ENCODE peak calls at places on chromosomes 1 and 21, in ten cellular contexts. S is A549; G is activated naive CD4-positive, alpha-beta T cell; J is AG09309; W is non-pigmented ciliary epithelial cell; H is GDM1; V is psoas muscle; D is stimulated activated CD4-positive, alpha-beta T cell treated with anti-CD3 and anti-CD28 coated beads, Interleukin-1b, Interleukin-23, amount 100 ng/mL, for 48 hours; I is lung; F is HS-5. B is an unnamed sample.

GRCh38 chr21:39033878-39034589 is 149.2 kb downstream of the PSMG1 start:
- DNase-seq in G (no peak), I (peak), W (no peak), D (no peak), H (no peak), V (no peak), S (no peak), F (no peak), J (no peak), B (no peak)

GRCh38 chr1:21524686-21525339 is 15.6 kb downstream of the ALPL start:
- DNase-seq in I (peak), F (no peak), J (no peak), V (no peak), H (no peak), S (no peak), W (no peak), D (no peak), G (no peak), B (no peak)

GRCh38 chr1:30562559-30562958 is 160.8 kb downstream of the MATN1 start:
- DNase-seq in S (no peak), H (no peak), D (no peak), G (no peak), V (no peak), W (no peak), F (no peak), I (no peak), J (no peak), B (no peak)

GRCh38 chr1:31943546-31944184 is 5.5 kb upstream of the PTP4A2 start:
- DNase-seq in D (no peak), J (no peak), G (no peak), S (no peak), F (no peak), W (no peak), H (peak), I (no peak), V (no peak), B (no peak)

GRCh38 chr1:25703671-25704637 is 87.4 kb downstream of the MAN1C1 start:
- DNase-seq in D (peak), W (no peak), H (peak), G (no peak), I (no peak), F (no peak), S (no peak), V (no peak), J (no peak), B (no peak)

GRCh38 chr21:18424250-18424649 is 20.7 kb upstream of the TMPRSS15 start:
- DNase-seq in S (no peak), I (no peak), F (no peak), W (no peak), D (no peak), J (no peak), H (no peak), G (no peak), V (no peak), B (no peak)

GRCh38 chr1:216034506-216034905 is 388.7 kb downstream of the USH2A start:
- DNase-seq in V (no peak), W (no peak), I (no peak), D (no peak), F (no peak), G (no peak), J (no peak), H (no peak), S (no peak), B (no peak)

GRCh38 chr1:8718878-8719361 is 98.5 kb downstream of the RERE start:
- DNase-seq in I (no peak), W (no peak), J (no peak), H (no peak), S (no peak), F (no peak), V (no peak), G (no peak), D (no peak), B (no peak)

GRCh38 chr1:229408458-229409037 is 25.3 kb downstream of the ACTA1 start:
- DNase-seq in S (no peak), W (no peak), V (peak), F (no peak), H (no peak), J (no peak), I (no peak), D (no peak), G (no peak), B (no peak)